ENCODE peak calls at places on chromosomes 4 and X, in seven cellular contexts. K is HFF-Myc; S is effector CD4-positive, alpha-beta T cell; F is endothelial cell; T is lung; M is activated CD4-positive, alpha-beta T cell treated with anti-CD3 and anti-CD28 coated beads for 36 hours; B is GM06990. V is an unnamed sample.

GRCh38 chr4:33160126-33160525 is 2440.0 kb downstream of the PCDH7 start:
- DNase-seq in T (no peak), S (no peak), F (peak), K (peak), B (no peak), M (no peak), V (no peak)

GRCh38 chrX:16869393-16870094 is 618 bp downstream of the RBBP7 start:
- DNase-seq in F (peak), K (no peak), M (peak), T (no peak), S (peak), B (no peak), V (peak)

GRCh38 chrX:31298881-31299280 is 227.0 kb upstream of the FTHL17 start:
- DNase-seq in B (no peak), K (no peak), T (no peak), F (no peak), M (no peak), S (no peak), V (no peak)

GRCh38 chrX:19257001-19257400 is 86.7 kb upstream of the PDHA1 start:
- DNase-seq in M (no peak), K (no peak), T (no peak), S (no peak), F (no peak), B (no peak), V (no peak)

GRCh38 chrX:71098951-71099506 is 3.4 kb downstream of the FOXO4 start:
- DNase-seq in M (no peak), B (no peak), S (no peak), F (no peak), T (no peak), K (no peak), V (no peak)

GRCh38 chr4:185896832-185897475 is 85.0 kb upstream of the SORBS2 start:
- DNase-seq in F (no peak), K (no peak), M (no peak), B (no peak), T (peak), S (no peak), V (no peak)

GRCh38 chr4:74539043-74539790 is 94.3 kb downstream of the AREG start:
- DNase-seq in M (no peak), F (no peak), T (no peak), S (no peak), B (no peak), K (no peak), V (no peak)

GRCh38 chr4:23981328-23981727 is 91.5 kb upstream of the PPARGC1A start:
- DNase-seq in K (no peak), M (no peak), T (no peak), B (no peak), F (no peak), S (no peak), V (no peak)

GRCh38 chr4:32140636-32141035 is 1420.5 kb downstream of the PCDH7 start:
- DNase-seq in F (no peak), K (no peak), M (no peak), S (no peak), T (no peak), B (no peak), V (no peak)

GRCh38 chr4:182724414-182724813 is 192.8 kb downstream of the DCTD start:
- DNase-seq in M (no peak), S (no peak), F (no peak), B (no peak), K (peak), T (no peak), V (no peak)

GRCh38 chr4:7807351-7807921 is 132.2 kb downstream of the AFAP1 start:
- DNase-seq in M (no peak), T (no peak), B (no peak), K (no peak), S (no peak), F (no peak), V (no peak)

GRCh38 chr4:23324291-23324690 is 565.6 kb downstream of the PPARGC1A start:
- DNase-seq in M (no peak), K (no peak), B (no peak), F (no peak), S (no peak), T (no peak), V (no peak)

GRCh38 chrX:148380107-148380506 is 120.3 kb upstream of the AFF2 start:
- DNase-seq in F (no peak), K (no peak), M (peak), T (no peak), B (no peak), S (no peak), V (no peak)

GRCh38 chr4:102868153-102868781 is 525 bp upstream of the CISD2 start:
- DNase-seq in K (no peak), S (peak), T (no peak), B (no peak), M (peak), F (peak), V (no peak)

GRCh38 chr4:85780664-85781063 is 305.7 kb downstream of the ARHGAP24 start:
- DNase-seq in T (no peak), F (no peak), S (no peak), M (no peak), B (no peak), K (no peak), V (no peak)

GRCh38 chr4:151484396-151485102 is 75.6 kb downstream of the FHIP1A start:
- DNase-seq in M (no peak), B (no peak), S (no peak), F (no peak), K (peak), T (no peak), V (no peak)

GRCh38 chr4:74649193-74649592 is 145.1 kb downstream of the BTC start:
- DNase-seq in M (no peak), F (no peak), S (no peak), T (no peak), B (no peak), K (no peak), V (no peak)

GRCh38 chr4:143626134-143626859 is 74.2 kb downstream of the FREM3 start:
- DNase-seq in S (no peak), B (no peak), T (peak), K (no peak), M (no peak), F (no peak), V (no peak)

GRCh38 chr4:60366661-60367060 is 833.5 kb upstream of the ADGRL3 start:
- DNase-seq in B (no peak), M (no peak), K (no peak), T (no peak), F (no peak), S (no peak), V (no peak)

GRCh38 chrX:42976729-42977366 is 198.9 kb upstream of the PPP1R2C start:
- DNase-seq in S (no peak), K (no peak), M (no peak), B (no peak), F (no peak), T (no peak), V (no peak)

GRCh38 chr4:108834787-108835384 is 72.0 kb upstream of the ETNPPL start:
- DNase-seq in M (no peak), S (no peak), K (peak), F (no peak), B (no peak), T (no peak), V (peak)

GRCh38 chr4:21191304-21191703 is 491.0 kb downstream of the PACRGL start:
- DNase-seq in T (no peak), K (no peak), F (no peak), B (no peak), M (no peak), S (no peak), V (no peak)

GRCh38 chr4:180060159-180060889 is 2182.9 kb upstream of the TENM3 start:
- DNase-seq in B (no peak), K (no peak), S (no peak), T (no peak), M (no peak), F (no peak), V (no peak)

GRCh38 chr4:83851261-83852084 is 315.6 kb downstream of the GPAT3 start:
- DNase-seq in B (no peak), K (no peak), F (no peak), S (no peak), T (no peak), M (no peak), V (no peak)

GRCh38 chr4:175916636-175917351 is 104.7 kb upstream of the GPM6A start:
- DNase-seq in F (no peak), M (no peak), K (no peak), B (no peak), T (no peak), S (no peak), V (peak)

GRCh38 chr4:53763813-53764597 is 172.7 kb upstream of the LNX1 start:
- DNase-seq in B (no peak), S (no peak), T (no peak), F (no peak), M (no peak), K (peak), V (peak)